ENCODE peak calls at places on chromosomes 1 and 21, in ten cellular contexts. D is CD4-positive, alpha-beta T cell; X is heart left ventricle; K is neural progenitor cell; O is non-pigmented ciliary epithelial cell; Z is lower leg skin; B is nephron progenitor cell; G is tibial artery; V is tibial nerve; A is left lobe of liver. E is an unnamed sample.
A peak's percentile ranks its signal among the peaks of the same experiment; 100 is the strongest.

GRCh38 chr1:89633745-89634625 is 1.1 kb downstream of the LRRC8C start:
- DNase-seq in D (no peak), X (peak; percentile 24), K (peak; percentile 35), O (no peak), Z (no peak), B (peak; percentile 19), G (no peak), V (no peak), A (no peak), E (no peak)

GRCh38 chr1:179706339-179706941 is 36.7 kb upstream of the FAM163A start:
- DNase-seq in D (peak; percentile 53), X (peak; percentile 63), K (peak; percentile 74), O (no peak), Z (no peak), B (peak; percentile 72), G (no peak), V (no peak), A (no peak), E (no peak)

GRCh38 chr21:33478858-33479678 is 706 bp downstream of the TMEM50B start:
- DNase-seq in D (peak; percentile 55), X (peak; percentile 26), K (peak; percentile 73), O (no peak), Z (peak; percentile 85), B (peak; percentile 63), G (peak; percentile 73), V (no peak), A (peak; percentile 60), E (no peak)

GRCh38 chr1:23553206-23553895 is 6.0 kb downstream of the ID3 start:
- DNase-seq in D (no peak), X (no peak), K (no peak), O (no peak), Z (no peak), B (no peak), G (no peak), V (no peak), A (no peak), E (no peak)

GRCh38 chr1:10494754-10495474 is 20.2 kb downstream of the PEX14 start:
- DNase-seq in D (peak; percentile 86), X (peak; percentile 76), K (peak; percentile 81), O (no peak), Z (peak; percentile 96), B (peak; percentile 88), G (peak; percentile 75), V (peak; percentile 37), A (peak; percentile 79), E (no peak)

GRCh38 chr21:15741510-15741909 is 11.7 kb downstream of the USP25 start:
- DNase-seq in D (no peak), X (no peak), K (no peak), O (no peak), Z (no peak), B (no peak), G (no peak), V (no peak), A (no peak), E (no peak)

GRCh38 chr1:26160527-26161407 is 1.9 kb downstream of the FAM110D start:
- DNase-seq in D (no peak), X (no peak), K (no peak), O (no peak), Z (no peak), B (no peak), G (no peak), V (no peak), A (no peak), E (no peak)

GRCh38 chr1:245856944-245857531 is 650.0 kb downstream of the SMYD3 start:
- DNase-seq in D (no peak), X (no peak), K (no peak), O (peak; percentile 90), Z (no peak), B (no peak), G (no peak), V (no peak), A (no peak), E (no peak)

GRCh38 chr21:41758550-41758949 is 8.3 kb downstream of the RIPK4 start:
- DNase-seq in D (no peak), X (no peak), K (no peak), O (no peak), Z (no peak), B (no peak), G (no peak), V (no peak), A (peak; percentile 60), E (no peak)

GRCh38 chr1:236381565-236382158 is 12.4 kb upstream of the EDARADD start:
- DNase-seq in D (no peak), X (no peak), K (no peak), O (no peak), Z (no peak), B (no peak), G (no peak), V (no peak), A (no peak), E (no peak)

GRCh38 chr1:37556712-37557196 is at the start of gene DNALI1:
- DNase-seq in D (no peak), X (peak; percentile 86), K (peak; percentile 96), O (peak; percentile 67), Z (peak; percentile 94), B (peak; percentile 96), G (peak; percentile 92), V (peak; percentile 65), A (peak; percentile 92), E (no peak)

GRCh38 chr1:85316324-85316723 is 39.9 kb upstream of the BCL10 start:
- DNase-seq in D (no peak), X (no peak), K (no peak), O (no peak), Z (no peak), B (no peak), G (no peak), V (no peak), A (no peak), E (no peak)

GRCh38 chr1:76799700-76800099 is 67.6 kb upstream of the ST6GALNAC5 start:
- DNase-seq in D (no peak), X (no peak), K (no peak), O (no peak), Z (no peak), B (no peak), G (no peak), V (no peak), A (no peak), E (no peak)

GRCh38 chr1:157277281-157277680 is 139.1 kb upstream of the ETV3 start:
- DNase-seq in D (no peak), X (no peak), K (no peak), O (no peak), Z (no peak), B (no peak), G (no peak), V (no peak), A (no peak), E (no peak)

GRCh38 chr1:95730986-95731385 is 497.0 kb downstream of the RWDD3 start:
- DNase-seq in D (no peak), X (no peak), K (no peak), O (no peak), Z (no peak), B (no peak), G (no peak), V (no peak), A (no peak), E (no peak)

GRCh38 chr1:224747578-224747977 is 131.5 kb downstream of the CNIH3 start:
- DNase-seq in D (no peak), X (no peak), K (no peak), O (no peak), Z (no peak), B (no peak), G (no peak), V (no peak), A (no peak), E (no peak)